ENCODE peak calls at places on chromosomes 16 and 17, in six cellular contexts. Y is Panc1, H is SK-MEL-5, G is AG08396, S is sciatic nerve, V is WTC11. R is an unnamed sample.

GRCh38 chr16:13961099-13961811 is 41.3 kb downstream of the ERCC4 start:
- DNase-seq in Y (no peak), H (no peak), G (no peak), S (no peak), V (no peak), R (no peak)

GRCh38 chr16:17748005-17748719 is 277.4 kb upstream of the XYLT1 start:
- DNase-seq in Y (no peak), H (no peak), G (no peak), S (no peak), V (peak; percentile 32), R (no peak)

GRCh38 chr17:9987779-9988585 is 82.9 kb upstream of the RCVRN start:
- DNase-seq in Y (peak; percentile 8), H (peak; percentile 63), G (peak; percentile 18), S (no peak), V (peak; percentile 60), R (peak; percentile 75)

GRCh38 chr17:80944326-80944725 is 47.3 kb upstream of the CHMP6 start:
- DNase-seq in Y (no peak), H (no peak), G (no peak), S (peak; percentile 31), V (peak; percentile 4), R (no peak)

GRCh38 chr17:50507871-50508572 is at the start of gene MYCBPAP:
- DNase-seq in Y (no peak), H (peak; percentile 62), G (peak; percentile 91), S (peak; percentile 92), V (peak; percentile 87), R (peak; percentile 90)

GRCh38 chr17:38528101-38528500 is 77.7 kb downstream of the SRCIN1 start:
- DNase-seq in Y (no peak), H (no peak), G (no peak), S (no peak), V (no peak), R (no peak)

GRCh38 chr17:33169580-33170285 is 123.4 kb downstream of the ASIC2 start:
- DNase-seq in Y (peak; percentile 42), H (no peak), G (peak; percentile 50), S (no peak), V (no peak), R (peak; percentile 29)

GRCh38 chr16:29765167-29766032 is 12.7 kb upstream of the ZG16 start:
- DNase-seq in Y (no peak), H (no peak), G (no peak), S (no peak), V (no peak), R (no peak)

GRCh38 chr16:66901626-66902025 is 17.1 kb downstream of the CDH16 start:
- DNase-seq in Y (no peak), H (no peak), G (no peak), S (no peak), V (no peak), R (no peak)

GRCh38 chr16:57367111-57367752 is 5.1 kb upstream of the CX3CL1 start:
- DNase-seq in Y (no peak), H (no peak), G (no peak), S (no peak), V (no peak), R (peak; percentile 42)

GRCh38 chr17:44378171-44378705 is 11.2 kb downstream of the ITGA2B start:
- DNase-seq in Y (no peak), H (no peak), G (no peak), S (no peak), V (no peak), R (no peak)